ENCODE peak calls at places on chromosomes 6 and 20, in ten cellular contexts. E, T, J, Y, S, A, Z, H, Q and K are unnamed samples.

GRCh38 chr6:32203435-32204267 is 11.2 kb upstream of the GPSM3 start:
- DNase-seq in E (no peak), T (no peak), J (no peak), Y (no peak), S (no peak), A (no peak), Z (no peak), H (no peak), Q (no peak), K (no peak)

GRCh38 chr6:152094992-152095592 is 287.6 kb downstream of the ESR1 start:
- DNase-seq in E (no peak), T (peak), J (peak), Y (peak), S (peak), A (no peak), Z (no peak), H (no peak), Q (peak), K (no peak)

GRCh38 chr6:1188199-1188598 is 123.7 kb upstream of the FOXQ1 start:
- DNase-seq in E (no peak), T (no peak), J (no peak), Y (no peak), S (no peak), A (no peak), Z (no peak), H (no peak), Q (no peak), K (no peak)

GRCh38 chr6:112760831-112761230 is 413.7 kb downstream of the RFPL4B start:
- DNase-seq in E (no peak), T (no peak), J (peak), Y (no peak), S (peak), A (no peak), Z (no peak), H (no peak), Q (no peak), K (no peak)

GRCh38 chr6:147285087-147285855 is 81.1 kb downstream of the STXBP5 start:
- DNase-seq in E (peak), T (peak), J (peak), Y (peak), S (peak), A (no peak), Z (peak), H (no peak), Q (no peak), K (no peak)

GRCh38 chr20:57548177-57549058 is 12.5 kb upstream of the PCK1 start:
- DNase-seq in E (no peak), T (no peak), J (peak), Y (no peak), S (no peak), A (no peak), Z (no peak), H (no peak), Q (peak), K (no peak)

GRCh38 chr20:28562510-28562898 is 2695.0 kb upstream of the DEFB115 start:
- DNase-seq in E (no peak), T (peak), J (peak), Y (no peak), S (peak), A (no peak), Z (no peak), H (no peak), Q (no peak), K (no peak)

GRCh38 chr6:151087861-151088598 is 151.7 kb upstream of the AKAP12 start:
- DNase-seq in E (no peak), T (peak), J (no peak), Y (peak), S (no peak), A (no peak), Z (no peak), H (no peak), Q (no peak), K (no peak)

GRCh38 chr20:62906209-62906608 is 20.1 kb downstream of the DIDO1 start:
- DNase-seq in E (peak), T (no peak), J (no peak), Y (no peak), S (no peak), A (no peak), Z (no peak), H (no peak), Q (no peak), K (no peak)

GRCh38 chr20:61436674-61437279 is 184.7 kb downstream of the CDH4 start:
- DNase-seq in E (no peak), T (peak), J (peak), Y (no peak), S (no peak), A (peak), Z (peak), H (no peak), Q (no peak), K (no peak)

GRCh38 chr6:123965894-123966293 is 162.2 kb downstream of the NKAIN2 start:
- DNase-seq in E (no peak), T (peak), J (peak), Y (no peak), S (no peak), A (peak), Z (peak), H (no peak), Q (no peak), K (no peak)

GRCh38 chr6:168032383-168032760 is 34.9 kb downstream of the KIF25 start:
- DNase-seq in E (no peak), T (peak), J (peak), Y (peak), S (peak), A (no peak), Z (no peak), H (no peak), Q (no peak), K (no peak)

GRCh38 chr6:2839195-2839981 is 2.3 kb downstream of the SERPINB1 start:
- DNase-seq in E (no peak), T (peak), J (peak), Y (no peak), S (no peak), A (no peak), Z (no peak), H (no peak), Q (no peak), K (no peak)

GRCh38 chr6:54059683-54060082 is 51.6 kb upstream of the MLIP start:
- DNase-seq in E (no peak), T (no peak), J (no peak), Y (no peak), S (no peak), A (no peak), Z (no peak), H (no peak), Q (no peak), K (no peak)

GRCh38 chr20:58855506-58856314 is 3.2 kb downstream of the GNAS start:
- DNase-seq in E (no peak), T (no peak), J (no peak), Y (no peak), S (no peak), A (no peak), Z (no peak), H (no peak), Q (no peak), K (no peak)

GRCh38 chr6:32271427-32271826 is 47.6 kb upstream of the NOTCH4 start:
- DNase-seq in E (no peak), T (no peak), J (no peak), Y (peak), S (no peak), A (no peak), Z (no peak), H (no peak), Q (no peak), K (no peak)

GRCh38 chr20:43389231-43389630 is 68.5 kb upstream of the SRSF6 start:
- DNase-seq in E (no peak), T (no peak), J (no peak), Y (no peak), S (no peak), A (no peak), Z (no peak), H (no peak), Q (peak), K (no peak)

GRCh38 chr6:100810015-100810414 is 71.1 kb downstream of the ASCC3 start:
- DNase-seq in E (no peak), T (peak), J (no peak), Y (no peak), S (no peak), A (no peak), Z (no peak), H (no peak), Q (no peak), K (no peak)

GRCh38 chr6:20211941-20212391 is 303 bp downstream of the MBOAT1 start:
- DNase-seq in E (no peak), T (peak), J (no peak), Y (no peak), S (no peak), A (no peak), Z (no peak), H (peak), Q (no peak), K (no peak)

GRCh38 chr20:50541606-50542041 is 31.4 kb downstream of the PTPN1 start:
- DNase-seq in E (no peak), T (no peak), J (no peak), Y (peak), S (no peak), A (no peak), Z (no peak), H (no peak), Q (no peak), K (no peak)

GRCh38 chr20:59184880-59185447 is 21.3 kb downstream of the ZNF831 start:
- DNase-seq in E (no peak), T (no peak), J (no peak), Y (no peak), S (no peak), A (no peak), Z (no peak), H (no peak), Q (no peak), K (no peak)

GRCh38 chr6:100979269-100979668 is 98.1 kb upstream of the ASCC3 start:
- DNase-seq in E (no peak), T (no peak), J (no peak), Y (no peak), S (no peak), A (no peak), Z (no peak), H (no peak), Q (no peak), K (no peak)

GRCh38 chr6:42403831-42404230 is 47.9 kb downstream of the TRERF1 start:
- DNase-seq in E (no peak), T (no peak), J (no peak), Y (no peak), S (no peak), A (no peak), Z (no peak), H (no peak), Q (no peak), K (no peak)

GRCh38 chr20:54433653-54434052 is 41.7 kb upstream of the DOK5 start:
- DNase-seq in E (peak), T (no peak), J (no peak), Y (no peak), S (no peak), A (no peak), Z (peak), H (no peak), Q (no peak), K (no peak)

GRCh38 chr20:20549267-20549612 is 163.2 kb downstream of the RALGAPA2 start:
- DNase-seq in E (peak), T (no peak), J (peak), Y (no peak), S (no peak), A (no peak), Z (no peak), H (no peak), Q (no peak), K (no peak)

GRCh38 chr6:16592550-16592892 is 168.7 kb downstream of the ATXN1 start:
- DNase-seq in E (no peak), T (no peak), J (no peak), Y (peak), S (no peak), A (no peak), Z (no peak), H (no peak), Q (no peak), K (no peak)

GRCh38 chr20:32052792-32053362 is 835 bp downstream of the HCK start:
- DNase-seq in E (no peak), T (no peak), J (no peak), Y (peak), S (no peak), A (no peak), Z (no peak), H (no peak), Q (peak), K (no peak)

GRCh38 chr6:136527831-136528230 is 22.4 kb downstream of the MAP7 start:
- DNase-seq in E (no peak), T (no peak), J (peak), Y (no peak), S (no peak), A (no peak), Z (no peak), H (no peak), Q (no peak), K (no peak)

GRCh38 chr20:11676618-11677289 is 240.9 kb upstream of the BTBD3 start:
- DNase-seq in E (peak), T (peak), J (peak), Y (peak), S (peak), A (peak), Z (peak), H (peak), Q (no peak), K (peak)

GRCh38 chr6:24831771-24832718 is 33.3 kb upstream of the ARMH2 start:
- DNase-seq in E (no peak), T (peak), J (no peak), Y (no peak), S (no peak), A (no peak), Z (no peak), H (no peak), Q (no peak), K (no peak)

GRCh38 chr6:150254671-150255228 is 111.9 kb downstream of the PPP1R14C start:
- DNase-seq in E (no peak), T (no peak), J (no peak), Y (no peak), S (no peak), A (no peak), Z (no peak), H (no peak), Q (no peak), K (no peak)

GRCh38 chr20:14717124-14718004 is 380.0 kb upstream of the FLRT3 start:
- DNase-seq in E (no peak), T (no peak), J (peak), Y (no peak), S (no peak), A (no peak), Z (no peak), H (no peak), Q (no peak), K (no peak)